ENCODE peak calls at places on chromosomes 13 and 19, in seven cellular contexts. One of them, this sample, is unnamed.

GRCh38 chr19:19566306-19566705 is 28.2 kb downstream of the CILP2 start:
- DNase-seq in Ammon's horn: no peak
- DNase-seq in activated CD4-positive, CD25-positive, alpha-beta regulatory T cell treated with anti-CD3 and anti-CD28 coated beads, Interleukin-2, amount 50 U/mL, for 72 hours: no peak
- DNase-seq in non-pigmented ciliary epithelial cell: no peak
- DNase-seq in stimulated activated CD4-positive, alpha-beta T cell treated with anti-CD3 and anti-CD28 coated beads, Interleukin-15, amount 100 ng/mL, for 24 hours: no peak
- DNase-seq in GM20000: no peak
- DNase-seq in cerebellar nuclear complex: no peak
- DNase-seq in this sample: no peak

GRCh38 chr13:40558656-40559055 is 107.8 kb downstream of the FOXO1 start:
- DNase-seq in cerebellar nuclear complex: no peak
- DNase-seq in GM20000: no peak
- DNase-seq in stimulated activated CD4-positive, alpha-beta T cell treated with anti-CD3 and anti-CD28 coated beads, Interleukin-15, amount 100 ng/mL, for 24 hours: no peak
- DNase-seq in non-pigmented ciliary epithelial cell: no peak
- DNase-seq in Ammon's horn: no peak
- DNase-seq in activated CD4-positive, CD25-positive, alpha-beta regulatory T cell treated with anti-CD3 and anti-CD28 coated beads, Interleukin-2, amount 50 U/mL, for 72 hours: no peak
- DNase-seq in this sample: no peak

GRCh38 chr13:98489446-98490194 is 87.3 kb downstream of the STK24 start:
- DNase-seq in GM20000: no peak
- DNase-seq in cerebellar nuclear complex: no peak
- DNase-seq in Ammon's horn: no peak
- DNase-seq in stimulated activated CD4-positive, alpha-beta T cell treated with anti-CD3 and anti-CD28 coated beads, Interleukin-15, amount 100 ng/mL, for 24 hours: no peak
- DNase-seq in non-pigmented ciliary epithelial cell: no peak
- DNase-seq in activated CD4-positive, CD25-positive, alpha-beta regulatory T cell treated with anti-CD3 and anti-CD28 coated beads, Interleukin-2, amount 50 U/mL, for 72 hours: no peak
- DNase-seq in this sample: no peak

GRCh38 chr13:25247345-25247744 is 39.9 kb downstream of the MTMR6 start:
- DNase-seq in Ammon's horn: no peak
- DNase-seq in cerebellar nuclear complex: no peak
- DNase-seq in activated CD4-positive, CD25-positive, alpha-beta regulatory T cell treated with anti-CD3 and anti-CD28 coated beads, Interleukin-2, amount 50 U/mL, for 72 hours: no peak
- DNase-seq in non-pigmented ciliary epithelial cell: no peak
- DNase-seq in GM20000: no peak
- DNase-seq in stimulated activated CD4-positive, alpha-beta T cell treated with anti-CD3 and anti-CD28 coated beads, Interleukin-15, amount 100 ng/mL, for 24 hours: no peak
- DNase-seq in this sample: no peak

GRCh38 chr19:50705422-50706019 is 14.1 kb downstream of the SHANK1 start:
- DNase-seq in GM20000: peak; percentile 85
- DNase-seq in cerebellar nuclear complex: no peak
- DNase-seq in Ammon's horn: peak; percentile 70
- DNase-seq in activated CD4-positive, CD25-positive, alpha-beta regulatory T cell treated with anti-CD3 and anti-CD28 coated beads, Interleukin-2, amount 50 U/mL, for 72 hours: no peak
- DNase-seq in stimulated activated CD4-positive, alpha-beta T cell treated with anti-CD3 and anti-CD28 coated beads, Interleukin-15, amount 100 ng/mL, for 24 hours: peak; percentile 54
- DNase-seq in non-pigmented ciliary epithelial cell: peak; percentile 40
- DNase-seq in this sample: peak; percentile 79

GRCh38 chr19:51439021-51439465 is 19.2 kb downstream of the SIGLEC8 start:
- DNase-seq in stimulated activated CD4-positive, alpha-beta T cell treated with anti-CD3 and anti-CD28 coated beads, Interleukin-15, amount 100 ng/mL, for 24 hours: peak; percentile 37
- DNase-seq in cerebellar nuclear complex: no peak
- DNase-seq in GM20000: peak; percentile 59
- DNase-seq in non-pigmented ciliary epithelial cell: no peak
- DNase-seq in Ammon's horn: no peak
- DNase-seq in activated CD4-positive, CD25-positive, alpha-beta regulatory T cell treated with anti-CD3 and anti-CD28 coated beads, Interleukin-2, amount 50 U/mL, for 72 hours: no peak
- DNase-seq in this sample: no peak

GRCh38 chr19:7870571-7871279 is 3.5 kb downstream of the PRR36 start:
- DNase-seq in GM20000: peak; percentile 68
- DNase-seq in activated CD4-positive, CD25-positive, alpha-beta regulatory T cell treated with anti-CD3 and anti-CD28 coated beads, Interleukin-2, amount 50 U/mL, for 72 hours: peak; percentile 54
- DNase-seq in non-pigmented ciliary epithelial cell: no peak
- DNase-seq in cerebellar nuclear complex: no peak
- DNase-seq in Ammon's horn: no peak
- DNase-seq in stimulated activated CD4-positive, alpha-beta T cell treated with anti-CD3 and anti-CD28 coated beads, Interleukin-15, amount 100 ng/mL, for 24 hours: peak; percentile 78
- DNase-seq in this sample: peak; percentile 69

GRCh38 chr19:20233105-20233504 is 66.1 kb downstream of the ZNF486 start:
- DNase-seq in stimulated activated CD4-positive, alpha-beta T cell treated with anti-CD3 and anti-CD28 coated beads, Interleukin-15, amount 100 ng/mL, for 24 hours: no peak
- DNase-seq in cerebellar nuclear complex: no peak
- DNase-seq in activated CD4-positive, CD25-positive, alpha-beta regulatory T cell treated with anti-CD3 and anti-CD28 coated beads, Interleukin-2, amount 50 U/mL, for 72 hours: no peak
- DNase-seq in non-pigmented ciliary epithelial cell: no peak
- DNase-seq in Ammon's horn: no peak
- DNase-seq in GM20000: no peak
- DNase-seq in this sample: no peak

GRCh38 chr19:2042485-2043268 is 8.4 kb downstream of the MKNK2 start:
- DNase-seq in non-pigmented ciliary epithelial cell: no peak
- DNase-seq in Ammon's horn: no peak
- DNase-seq in GM20000: no peak
- DNase-seq in cerebellar nuclear complex: no peak
- DNase-seq in activated CD4-positive, CD25-positive, alpha-beta regulatory T cell treated with anti-CD3 and anti-CD28 coated beads, Interleukin-2, amount 50 U/mL, for 72 hours: no peak
- DNase-seq in stimulated activated CD4-positive, alpha-beta T cell treated with anti-CD3 and anti-CD28 coated beads, Interleukin-15, amount 100 ng/mL, for 24 hours: no peak
- DNase-seq in this sample: no peak

GRCh38 chr13:39419866-39420265 is 183.1 kb downstream of the LHFPL6 start:
- DNase-seq in activated CD4-positive, CD25-positive, alpha-beta regulatory T cell treated with anti-CD3 and anti-CD28 coated beads, Interleukin-2, amount 50 U/mL, for 72 hours: no peak
- DNase-seq in cerebellar nuclear complex: peak; percentile 37
- DNase-seq in Ammon's horn: no peak
- DNase-seq in non-pigmented ciliary epithelial cell: no peak
- DNase-seq in stimulated activated CD4-positive, alpha-beta T cell treated with anti-CD3 and anti-CD28 coated beads, Interleukin-15, amount 100 ng/mL, for 24 hours: no peak
- DNase-seq in GM20000: no peak
- DNase-seq in this sample: no peak

GRCh38 chr19:51145926-51146493 is 3.9 kb downstream of the SIGLEC7 start:
- DNase-seq in cerebellar nuclear complex: no peak
- DNase-seq in GM20000: no peak
- DNase-seq in Ammon's horn: no peak
- DNase-seq in activated CD4-positive, CD25-positive, alpha-beta regulatory T cell treated with anti-CD3 and anti-CD28 coated beads, Interleukin-2, amount 50 U/mL, for 72 hours: no peak
- DNase-seq in stimulated activated CD4-positive, alpha-beta T cell treated with anti-CD3 and anti-CD28 coated beads, Interleukin-15, amount 100 ng/mL, for 24 hours: no peak
- DNase-seq in non-pigmented ciliary epithelial cell: no peak
- DNase-seq in this sample: no peak

GRCh38 chr19:6593651-6594416 is 2.9 kb upstream of the CD70 start:
- DNase-seq in cerebellar nuclear complex: no peak
- DNase-seq in stimulated activated CD4-positive, alpha-beta T cell treated with anti-CD3 and anti-CD28 coated beads, Interleukin-15, amount 100 ng/mL, for 24 hours: no peak
- DNase-seq in GM20000: peak; percentile 40
- DNase-seq in activated CD4-positive, CD25-positive, alpha-beta regulatory T cell treated with anti-CD3 and anti-CD28 coated beads, Interleukin-2, amount 50 U/mL, for 72 hours: no peak
- DNase-seq in Ammon's horn: no peak
- DNase-seq in non-pigmented ciliary epithelial cell: no peak
- DNase-seq in this sample: no peak

GRCh38 chr13:40579535-40579934 is 86.9 kb downstream of the FOXO1 start:
- DNase-seq in activated CD4-positive, CD25-positive, alpha-beta regulatory T cell treated with anti-CD3 and anti-CD28 coated beads, Interleukin-2, amount 50 U/mL, for 72 hours: no peak
- DNase-seq in cerebellar nuclear complex: no peak
- DNase-seq in Ammon's horn: no peak
- DNase-seq in non-pigmented ciliary epithelial cell: no peak
- DNase-seq in stimulated activated CD4-positive, alpha-beta T cell treated with anti-CD3 and anti-CD28 coated beads, Interleukin-15, amount 100 ng/mL, for 24 hours: no peak
- DNase-seq in GM20000: no peak
- DNase-seq in this sample: no peak

GRCh38 chr13:113548171-113548641 is 36.3 kb upstream of the TFDP1 start:
- DNase-seq in GM20000: no peak
- DNase-seq in activated CD4-positive, CD25-positive, alpha-beta regulatory T cell treated with anti-CD3 and anti-CD28 coated beads, Interleukin-2, amount 50 U/mL, for 72 hours: no peak
- DNase-seq in stimulated activated CD4-positive, alpha-beta T cell treated with anti-CD3 and anti-CD28 coated beads, Interleukin-15, amount 100 ng/mL, for 24 hours: no peak
- DNase-seq in cerebellar nuclear complex: peak; percentile 44
- DNase-seq in Ammon's horn: peak; percentile 42
- DNase-seq in non-pigmented ciliary epithelial cell: no peak
- DNase-seq in this sample: peak; percentile 54

GRCh38 chr19:800360-801029 is 3.2 kb downstream of the PTBP1 start:
- DNase-seq in non-pigmented ciliary epithelial cell: no peak
- DNase-seq in activated CD4-positive, CD25-positive, alpha-beta regulatory T cell treated with anti-CD3 and anti-CD28 coated beads, Interleukin-2, amount 50 U/mL, for 72 hours: no peak
- DNase-seq in cerebellar nuclear complex: no peak
- DNase-seq in stimulated activated CD4-positive, alpha-beta T cell treated with anti-CD3 and anti-CD28 coated beads, Interleukin-15, amount 100 ng/mL, for 24 hours: no peak
- DNase-seq in GM20000: no peak
- DNase-seq in Ammon's horn: no peak
- DNase-seq in this sample: peak; percentile 56

GRCh38 chr19:38718747-38719543 is 25.3 kb downstream of the CAPN12 start:
- DNase-seq in stimulated activated CD4-positive, alpha-beta T cell treated with anti-CD3 and anti-CD28 coated beads, Interleukin-15, amount 100 ng/mL, for 24 hours: no peak
- DNase-seq in GM20000: no peak
- DNase-seq in non-pigmented ciliary epithelial cell: no peak
- DNase-seq in Ammon's horn: peak; percentile 84
- DNase-seq in cerebellar nuclear complex: no peak
- DNase-seq in activated CD4-positive, CD25-positive, alpha-beta regulatory T cell treated with anti-CD3 and anti-CD28 coated beads, Interleukin-2, amount 50 U/mL, for 72 hours: no peak
- DNase-seq in this sample: peak; percentile 53

GRCh38 chr19:55067869-55068268 is 4.9 kb upstream of the RDH13 start:
- DNase-seq in stimulated activated CD4-positive, alpha-beta T cell treated with anti-CD3 and anti-CD28 coated beads, Interleukin-15, amount 100 ng/mL, for 24 hours: no peak
- DNase-seq in non-pigmented ciliary epithelial cell: no peak
- DNase-seq in activated CD4-positive, CD25-positive, alpha-beta regulatory T cell treated with anti-CD3 and anti-CD28 coated beads, Interleukin-2, amount 50 U/mL, for 72 hours: no peak
- DNase-seq in GM20000: no peak
- DNase-seq in cerebellar nuclear complex: no peak
- DNase-seq in Ammon's horn: no peak
- DNase-seq in this sample: no peak

GRCh38 chr19:8832132-8833021 is at the start of the genes MBD3L1 and ZNF558:
- DNase-seq in activated CD4-positive, CD25-positive, alpha-beta regulatory T cell treated with anti-CD3 and anti-CD28 coated beads, Interleukin-2, amount 50 U/mL, for 72 hours: peak; percentile 99
- DNase-seq in Ammon's horn: peak; percentile 100
- DNase-seq in cerebellar nuclear complex: peak; percentile 90
- DNase-seq in GM20000: peak; percentile 95
- DNase-seq in non-pigmented ciliary epithelial cell: peak; percentile 90
- DNase-seq in stimulated activated CD4-positive, alpha-beta T cell treated with anti-CD3 and anti-CD28 coated beads, Interleukin-15, amount 100 ng/mL, for 24 hours: peak; percentile 99
- DNase-seq in this sample: peak; percentile 99

GRCh38 chr13:113846639-113847318 is 17.1 kb downstream of the GAS6 start:
- DNase-seq in Ammon's horn: no peak
- DNase-seq in cerebellar nuclear complex: no peak
- DNase-seq in stimulated activated CD4-positive, alpha-beta T cell treated with anti-CD3 and anti-CD28 coated beads, Interleukin-15, amount 100 ng/mL, for 24 hours: no peak
- DNase-seq in non-pigmented ciliary epithelial cell: no peak
- DNase-seq in activated CD4-positive, CD25-positive, alpha-beta regulatory T cell treated with anti-CD3 and anti-CD28 coated beads, Interleukin-2, amount 50 U/mL, for 72 hours: peak; percentile 29
- DNase-seq in GM20000: no peak
- DNase-seq in this sample: peak; percentile 62

GRCh38 chr19:11849264-11849615 is 714 bp downstream of the ZNF439 start:
- DNase-seq in non-pigmented ciliary epithelial cell: no peak
- DNase-seq in GM20000: peak; percentile 47
- DNase-seq in cerebellar nuclear complex: no peak
- DNase-seq in Ammon's horn: peak; percentile 4
- DNase-seq in activated CD4-positive, CD25-positive, alpha-beta regulatory T cell treated with anti-CD3 and anti-CD28 coated beads, Interleukin-2, amount 50 U/mL, for 72 hours: no peak
- DNase-seq in stimulated activated CD4-positive, alpha-beta T cell treated with anti-CD3 and anti-CD28 coated beads, Interleukin-15, amount 100 ng/mL, for 24 hours: no peak
- DNase-seq in this sample: peak; percentile 57

GRCh38 chr19:1794424-1795185 is 17.5 kb downstream of the ATP8B3 start:
- DNase-seq in stimulated activated CD4-positive, alpha-beta T cell treated with anti-CD3 and anti-CD28 coated beads, Interleukin-15, amount 100 ng/mL, for 24 hours: no peak
- DNase-seq in cerebellar nuclear complex: no peak
- DNase-seq in non-pigmented ciliary epithelial cell: no peak
- DNase-seq in Ammon's horn: no peak
- DNase-seq in GM20000: no peak
- DNase-seq in activated CD4-positive, CD25-positive, alpha-beta regulatory T cell treated with anti-CD3 and anti-CD28 coated beads, Interleukin-2, amount 50 U/mL, for 72 hours: no peak
- DNase-seq in this sample: peak; percentile 18

This sample was measured in left kidney.